ENCODE peak calls at places on chromosomes 1 and 21, in six cellular contexts. U is stimulated activated naive CD8-positive, alpha-beta T cell treated with anti-CD3 and anti-CD28 coated beads, Interleukin-15, Interleukin-2, amounts not matched to agents 100 U/mL and 50 U/mL, for 24 hours; O is Ammon's horn; T is activated naive CD4-positive, alpha-beta T cell; V is A549; A is islet precursor cell. N is an unnamed sample.

GRCh38 chr1:229585338-229585737 is 26.8 kb upstream of the ABCB10 start:
- DNase-seq in U (no peak), O (no peak), T (no peak), V (no peak), A (peak), N (no peak)

GRCh38 chr1:65812065-65812464 is 19.4 kb downstream of the PDE4B start:
- DNase-seq in U (peak), O (peak), T (no peak), V (no peak), A (peak), N (no peak)

GRCh38 chr1:25782608-25783201 is 17.3 kb upstream of the SELENON start:
- DNase-seq in U (no peak), O (no peak), T (no peak), V (no peak), A (no peak), N (no peak)

GRCh38 chr21:46392921-46393320 is 65.8 kb upstream of the DIP2A start:
- DNase-seq in U (no peak), O (no peak), T (no peak), V (no peak), A (no peak), N (no peak)

GRCh38 chr1:27360159-27361043 is 6.4 kb downstream of the MAP3K6 start:
- DNase-seq in U (peak), O (no peak), T (peak), V (no peak), A (no peak), N (no peak)

GRCh38 chr1:47722909-47723580 is 274.1 kb downstream of the TRABD2B start:
- DNase-seq in U (no peak), O (no peak), T (no peak), V (no peak), A (no peak), N (no peak)

GRCh38 chr21:27426196-27426595 is 459.3 kb upstream of the ADAMTS5 start:
- DNase-seq in U (no peak), O (no peak), T (no peak), V (no peak), A (no peak), N (no peak)

GRCh38 chr1:7145947-7146346 is 360.7 kb downstream of the CAMTA1 start:
- DNase-seq in U (no peak), O (no peak), T (no peak), V (no peak), A (no peak), N (no peak)

GRCh38 chr1:225770586-225771248 is 6.9 kb upstream of the SRP9 start:
- DNase-seq in U (no peak), O (peak), T (no peak), V (no peak), A (peak), N (no peak)

GRCh38 chr1:113931456-113931855 is 2.3 kb downstream of the HIPK1 start:
- DNase-seq in U (no peak), O (no peak), T (no peak), V (no peak), A (no peak), N (no peak)

GRCh38 chr1:40849801-40850592 is 12.2 kb downstream of the CITED4 start:
- DNase-seq in U (peak), O (peak), T (peak), V (peak), A (peak), N (peak)

N was measured in HAP-1.